ENCODE peak calls at places on chromosomes 1 and 21, in eight cellular contexts. R is dorsolateral prefrontal cortex; A is ovary; Y is GM23338; W is AG04450; I is effector memory CD4-positive, alpha-beta T cell; C is psoas muscle; T is cardiac muscle cell. J is an unnamed sample.

GRCh38 chr1:51898090-51898734 is 19.7 kb upstream of the NRDC start:
- DNase-seq in R (no peak), A (no peak), Y (no peak), W (peak), I (no peak), C (no peak), T (no peak), J (no peak)

GRCh38 chr1:25099343-25099951 is 132.9 kb downstream of the SYF2 start:
- DNase-seq in R (no peak), A (no peak), Y (no peak), W (no peak), I (no peak), C (no peak), T (no peak), J (no peak)

GRCh38 chr1:6126521-6127067 is 53.5 kb downstream of the CHD5 start:
- DNase-seq in R (no peak), A (no peak), Y (no peak), W (no peak), I (no peak), C (no peak), T (no peak), J (no peak)

GRCh38 chr21:39258207-39258606 is 55.2 kb downstream of the BRWD1 start:
- DNase-seq in R (no peak), A (no peak), Y (no peak), W (no peak), I (no peak), C (no peak), T (no peak), J (no peak)

GRCh38 chr1:158112994-158113758 is 67.5 kb upstream of the CD1D start:
- DNase-seq in R (no peak), A (peak), Y (peak), W (no peak), I (no peak), C (no peak), T (peak), J (no peak)

GRCh38 chr1:37158113-37158749 is 123.9 kb upstream of the GRIK3 start:
- DNase-seq in R (no peak), A (no peak), Y (no peak), W (no peak), I (no peak), C (no peak), T (no peak), J (no peak)

GRCh38 chr21:35294231-35294898 is 245.3 kb upstream of the RUNX1 start:
- DNase-seq in R (no peak), A (no peak), Y (peak), W (no peak), I (no peak), C (no peak), T (no peak), J (no peak)

GRCh38 chr1:29426701-29427279 is 190.5 kb downstream of the PTPRU start:
- DNase-seq in R (no peak), A (no peak), Y (no peak), W (no peak), I (no peak), C (no peak), T (no peak), J (no peak)

GRCh38 chr1:45833361-45833760 is 29.9 kb downstream of the MAST2 start:
- DNase-seq in R (no peak), A (no peak), Y (no peak), W (no peak), I (no peak), C (no peak), T (no peak), J (no peak)

GRCh38 chr1:40740039-40740991 is 43.3 kb upstream of the KCNQ4 start:
- DNase-seq in R (no peak), A (no peak), Y (no peak), W (no peak), I (no peak), C (no peak), T (no peak), J (no peak)

GRCh38 chr1:31575373-31576140 is 758 bp upstream of the TINAGL1 start:
- DNase-seq in R (no peak), A (no peak), Y (peak), W (no peak), I (no peak), C (no peak), T (no peak), J (no peak)

GRCh38 chr21:45365186-45365607 is 39.8 kb upstream of the COL18A1 start:
- DNase-seq in R (no peak), A (no peak), Y (no peak), W (no peak), I (no peak), C (no peak), T (no peak), J (no peak)

GRCh38 chr1:68814067-68814466 is 317.2 kb upstream of the DEPDC1 start:
- DNase-seq in R (no peak), A (no peak), Y (no peak), W (no peak), I (no peak), C (no peak), T (no peak), J (no peak)

GRCh38 chr1:84712288-84712874 is 22.1 kb upstream of the SSX2IP start:
- DNase-seq in R (no peak), A (no peak), Y (no peak), W (peak), I (no peak), C (no peak), T (no peak), J (no peak)

GRCh38 chr1:206912445-206913095 is 9.2 kb downstream of the FCMR start:
- DNase-seq in R (peak), A (peak), Y (peak), W (peak), I (peak), C (peak), T (peak), J (peak)

GRCh38 chr1:114118351-114118990 is 35.2 kb downstream of the SYT6 start:
- DNase-seq in R (no peak), A (no peak), Y (peak), W (no peak), I (no peak), C (no peak), T (no peak), J (peak)

GRCh38 chr21:38726482-38726881 is 79.2 kb upstream of the ETS2 start:
- DNase-seq in R (no peak), A (no peak), Y (no peak), W (no peak), I (no peak), C (no peak), T (no peak), J (no peak)

GRCh38 chr1:55304306-55304705 is 89.1 kb upstream of the USP24 start:
- DNase-seq in R (no peak), A (no peak), Y (peak), W (no peak), I (no peak), C (peak), T (peak), J (no peak)

GRCh38 chr1:154478639-154479038 is 23.4 kb upstream of the TDRD10 start:
- DNase-seq in R (no peak), A (no peak), Y (peak), W (no peak), I (no peak), C (no peak), T (no peak), J (no peak)

GRCh38 chr1:21100496-21100895 is 76.2 kb downstream of the EIF4G3 start:
- DNase-seq in R (no peak), A (no peak), Y (peak), W (no peak), I (no peak), C (peak), T (no peak), J (no peak)

GRCh38 chr1:29439615-29440014 is 203.3 kb downstream of the PTPRU start:
- DNase-seq in R (no peak), A (no peak), Y (no peak), W (no peak), I (no peak), C (no peak), T (no peak), J (no peak)

GRCh38 chr1:58454343-58454742 is 92.2 kb downstream of the OMA1 start:
- DNase-seq in R (no peak), A (no peak), Y (peak), W (no peak), I (no peak), C (no peak), T (no peak), J (peak)

GRCh38 chr1:225343618-225344017 is 84.2 kb downstream of the LBR start:
- DNase-seq in R (no peak), A (no peak), Y (no peak), W (no peak), I (no peak), C (no peak), T (no peak), J (no peak)

GRCh38 chr1:153322568-153322967 is 9.8 kb upstream of the PGLYRP3 start:
- DNase-seq in R (no peak), A (no peak), Y (no peak), W (no peak), I (no peak), C (no peak), T (no peak), J (no peak)

GRCh38 chr1:155272466-155273133 is 704 bp downstream of the CLK2 start:
- DNase-seq in R (no peak), A (no peak), Y (no peak), W (no peak), I (no peak), C (no peak), T (no peak), J (no peak)

GRCh38 chr1:56330400-56331026 is 248.8 kb downstream of the PLPP3 start:
- DNase-seq in R (no peak), A (no peak), Y (no peak), W (peak), I (no peak), C (no peak), T (no peak), J (no peak)

GRCh38 chr1:153922076-153922837 is 515 bp downstream of the GATAD2B start:
- DNase-seq in R (no peak), A (no peak), Y (peak), W (no peak), I (peak), C (peak), T (no peak), J (no peak)

GRCh38 chr1:179516976-179517705 is 58.6 kb downstream of the NPHS2 start:
- DNase-seq in R (no peak), A (no peak), Y (no peak), W (no peak), I (no peak), C (no peak), T (no peak), J (no peak)

GRCh38 chr21:36765229-36765628 is 66.3 kb downstream of the SIM2 start:
- DNase-seq in R (no peak), A (no peak), Y (no peak), W (no peak), I (no peak), C (no peak), T (no peak), J (no peak)

GRCh38 chr21:42724226-42724920 is 71.0 kb downstream of the PDE9A start:
- DNase-seq in R (no peak), A (no peak), Y (no peak), W (peak), I (no peak), C (no peak), T (no peak), J (no peak)

GRCh38 chr1:172935062-172935592 is 115.6 kb downstream of the TNFSF18 start:
- DNase-seq in R (no peak), A (no peak), Y (no peak), W (no peak), I (no peak), C (no peak), T (no peak), J (no peak)

GRCh38 chr1:204453141-204453772 is 41.3 kb downstream of the PIK3C2B start:
- DNase-seq in R (no peak), A (no peak), Y (peak), W (no peak), I (peak), C (no peak), T (no peak), J (no peak)
- H3K27ac ChIP-seq in R (peak), A (no peak), Y (no peak), W (no peak), I (peak), C (no peak), T (no peak), J (no peak)

GRCh38 chr1:27505420-27505680 is 15.4 kb upstream of the WASF2 start:
- DNase-seq in R (no peak), A (no peak), Y (no peak), W (no peak), I (no peak), C (no peak), T (no peak), J (no peak)

GRCh38 chr1:27504588-27505419 is 14.8 kb upstream of the WASF2 start:
- DNase-seq in R (peak), A (peak), Y (peak), W (no peak), I (no peak), C (peak), T (peak), J (no peak)

GRCh38 chr1:27506703-27507102 is 16.7 kb upstream of the WASF2 start:
- DNase-seq in R (no peak), A (no peak), Y (no peak), W (no peak), I (no peak), C (no peak), T (no peak), J (no peak)

GRCh38 chr1:27503033-27503432 is 13.1 kb upstream of the WASF2 start:
- DNase-seq in R (no peak), A (no peak), Y (no peak), W (no peak), I (no peak), C (no peak), T (no peak), J (no peak)

DNA sequence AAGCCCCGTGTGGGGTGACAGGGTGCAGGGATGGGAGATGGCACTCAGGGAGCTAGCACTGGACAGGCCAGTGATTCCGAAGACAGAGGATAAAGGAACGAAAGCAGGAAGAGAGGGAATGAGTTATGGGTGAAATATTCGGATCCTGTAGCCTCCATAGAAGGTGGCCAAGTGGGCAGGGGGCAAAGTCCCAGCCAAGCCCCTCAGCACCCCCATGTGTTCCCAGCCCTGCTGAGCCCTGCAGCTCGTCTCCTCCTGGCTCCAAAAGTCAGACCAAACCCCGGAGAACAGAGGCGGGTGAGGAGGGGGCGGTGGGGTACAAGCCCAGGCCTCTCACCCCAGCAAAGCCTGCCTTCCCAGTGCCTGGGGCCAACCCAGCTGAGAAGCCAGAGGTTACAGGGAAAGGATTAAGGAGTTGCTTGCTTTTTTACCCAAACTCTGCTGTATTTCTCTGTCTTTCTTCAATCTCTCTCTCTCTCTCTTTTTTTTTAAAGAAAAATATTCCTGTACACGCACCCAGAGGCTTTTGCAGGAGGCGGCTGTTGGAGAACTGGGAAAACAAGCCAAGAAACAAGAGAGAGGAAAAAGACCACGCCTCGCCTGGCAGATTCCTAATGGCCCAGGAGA is 14.1 kb upstream of the WASF2 start:
- DNase-seq in R (no peak), A (peak), Y (no peak), W (no peak), I (no peak), C (no peak), T (no peak), J (no peak)
- H3K4me3 ChIP-seq in R (no peak), A (no peak), Y (no peak), W (no peak), I (no peak), C (peak), T (no peak), J (no peak)

GRCh38 chr1:109947582-109948284 is 36.8 kb upstream of the AHCYL1 start:
- DNase-seq in R (no peak), A (no peak), Y (peak), W (no peak), I (no peak), C (no peak), T (no peak), J (no peak)
- H3K27ac ChIP-seq in R (no peak), A (no peak), Y (peak), W (no peak), I (no peak), C (no peak), T (no peak), J (no peak)

DNA sequence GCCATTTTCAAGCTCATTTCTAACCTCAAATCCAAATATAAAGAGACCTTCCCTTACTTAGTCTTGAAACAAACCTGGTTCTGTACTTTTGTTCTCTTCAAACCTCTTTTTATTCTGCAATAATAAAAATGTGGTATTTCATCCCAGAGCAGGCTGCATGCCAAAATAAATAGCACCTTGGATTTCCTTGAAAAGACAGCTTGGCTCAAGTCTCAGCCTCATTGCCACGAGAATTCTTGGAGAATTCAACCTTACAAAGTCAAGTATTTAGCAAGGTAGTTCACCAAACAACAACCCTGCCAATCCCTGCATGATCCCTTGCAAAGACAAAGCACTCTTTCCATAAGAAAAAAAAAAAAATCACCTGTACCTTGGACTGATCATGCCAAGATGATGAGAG is 33.8 kb downstream of the KANK4 start:
- DNase-seq in R (no peak), A (no peak), Y (no peak), W (no peak), I (no peak), C (no peak), T (no peak), J (no peak)
- H3K4me3 ChIP-seq in R (no peak), A (no peak), Y (peak), W (no peak), I (no peak), C (no peak), T (no peak), J (no peak)

DNA sequence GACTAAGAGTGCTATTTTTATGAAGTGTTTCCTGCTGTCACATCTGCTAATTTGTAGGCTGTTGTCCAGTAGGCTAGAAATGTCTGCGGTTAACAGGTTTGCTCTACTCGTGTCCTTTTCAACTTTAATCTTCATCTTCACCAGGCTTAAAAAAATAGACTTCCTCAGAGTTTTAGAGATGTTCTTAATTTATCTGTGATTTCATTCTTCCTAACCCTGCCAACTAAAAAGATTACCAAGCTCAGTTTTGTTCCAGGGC is 66.8 kb downstream of the SASS6 start:
- DNase-seq in R (no peak), A (no peak), Y (no peak), W (no peak), I (no peak), C (no peak), T (no peak), J (no peak)
- H3K27ac ChIP-seq in R (no peak), A (no peak), Y (no peak), W (no peak), I (no peak), C (no peak), T (no peak), J (no peak)